ENCODE peak calls at places on chromosomes 13 and 19, in seven cellular contexts. X is upper lobe of left lung; Y is IMR-90; O is ascending aorta; P is body of pancreas; Q is aorta; W is CD8-positive, alpha-beta T cell. G is an unnamed sample. For H3K9me3, the result is how much of the 10 kb centered on the place peaks cover.

GRCh38 chr13:97372929-97373328 is 61.0 kb upstream of the RAP2A start:
- DNase-seq in X (no peak), Q (no peak), Y (no peak), P (no peak), W (no peak), O (no peak), G (no peak)

GRCh38 chr13:51562011-51562671 is 22.1 kb upstream of the WDFY2 start:
- DNase-seq in X (no peak), O (no peak), P (no peak), Y (no peak), Q (no peak), W (no peak), G (no peak)

GRCh38 chr13:21673592-21674270 is 2.9 kb downstream of the FGF9 start:
- DNase-seq in X (peak), Q (no peak), W (peak), Y (peak), O (no peak), P (peak), G (no peak)

GRCh38 chr19:12202250-12202649 is 39.4 kb downstream of the ZNF136 start:
- DNase-seq in P (peak), Q (no peak), W (peak), O (no peak), Y (no peak), X (no peak), G (no peak)

GRCh38 chr13:113903361-113903760 is 39.5 kb upstream of the GAS6 start:
- DNase-seq in O (peak), Y (peak), X (no peak), P (peak), Q (peak), W (no peak), G (peak)

GRCh38 chr13:41107104-41107571 is 25.5 kb downstream of the KBTBD6 start:
- DNase-seq in X (peak), O (no peak), W (no peak), P (no peak), Y (no peak), Q (no peak), G (no peak)

GRCh38 chr13:22061371-22061805 is 390.5 kb downstream of the FGF9 start:
- DNase-seq in Y (no peak), W (peak), X (peak), Q (no peak), P (no peak), O (no peak), G (no peak)

GRCh38 chr13:98413796-98414195 is 163.1 kb downstream of the STK24 start:
- DNase-seq in W (no peak), P (peak), Y (no peak), Q (no peak), O (no peak), X (no peak), G (no peak)

GRCh38 chr19:41864374-41864773 is 4.3 kb downstream of the RPS19 start:
- DNase-seq in Y (no peak), X (no peak), Q (no peak), W (no peak), O (no peak), P (no peak), G (no peak)

DNA sequence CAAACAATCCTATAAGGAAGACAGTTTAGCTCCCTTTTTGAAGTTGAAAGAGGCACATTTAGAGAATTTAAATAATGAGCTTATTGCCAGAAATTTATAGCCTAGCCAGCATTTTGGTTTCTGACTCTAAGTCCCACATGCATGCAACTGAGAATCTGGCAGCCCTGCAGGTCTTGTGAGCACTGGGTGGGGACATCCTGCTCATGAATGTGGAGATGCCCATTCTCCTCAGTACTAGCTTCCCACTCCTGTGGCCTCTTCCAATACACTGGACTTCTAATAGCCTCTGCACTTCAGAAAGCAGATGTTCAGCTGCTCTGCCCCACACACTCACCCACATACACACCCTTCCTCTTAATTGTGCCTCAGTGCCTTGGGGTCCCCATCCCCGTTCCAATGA is 80.2 kb upstream of the FREM2 start:
- DNase-seq in Y (no peak), O (no peak), P (no peak), X (no peak), W (no peak), Q (no peak), G (no peak)
- H3K27ac ChIP-seq in Y (no peak), O (no peak), P (no peak), X (no peak), W (no peak), Q (no peak), G (no peak)

DNA sequence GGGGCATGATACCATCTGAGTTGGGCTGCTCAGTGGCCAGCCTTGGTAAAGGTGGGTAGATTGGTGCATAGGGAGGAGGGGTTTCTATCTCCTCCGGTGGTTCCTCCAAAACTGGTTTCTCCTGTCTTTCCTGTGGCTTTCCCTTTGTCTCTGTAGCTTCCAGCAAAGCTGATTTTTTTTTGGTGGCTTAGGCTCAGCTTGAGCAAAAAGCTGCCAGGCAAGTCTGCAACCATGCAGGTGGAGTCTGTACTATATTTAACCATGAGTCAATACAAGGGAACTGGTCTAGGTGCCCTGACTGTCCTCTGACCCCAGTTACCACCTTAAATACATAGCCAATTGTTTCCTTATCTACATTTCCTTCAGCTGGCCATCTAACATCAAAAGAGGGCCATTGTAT is 64.0 kb upstream of the ZNF681 start:
- DNase-seq in Q (no peak), W (no peak), O (no peak), X (no peak), P (no peak), Y (no peak), G (no peak)
- H3K9me3 ChIP-seq in Q (under half), W (under half), O (half or more), X (half or more), P (under half), Y (under half), G (under half)

GRCh38 chr13:28719656-28720055 is 886 bp upstream of the SLC46A3 start:
- DNase-seq in Q (no peak), X (no peak), P (no peak), O (no peak), Y (peak), W (no peak), G (no peak)

GRCh38 chr13:28728642-28729041 is 9.9 kb upstream of the SLC46A3 start:
- DNase-seq in P (no peak), W (no peak), O (no peak), X (no peak), Y (no peak), Q (no peak), G (no peak)

GRCh38 chr13:28718538-28719226 is at the start of gene SLC46A3:
- DNase-seq in W (peak), X (peak), Y (peak), O (peak), P (peak), Q (peak), G (peak)

GRCh38 chr13:28719227-28719562 is 425 bp upstream of the SLC46A3 start:
- DNase-seq in Q (no peak), P (no peak), W (no peak), O (no peak), X (no peak), Y (no peak), G (no peak)

DNA sequence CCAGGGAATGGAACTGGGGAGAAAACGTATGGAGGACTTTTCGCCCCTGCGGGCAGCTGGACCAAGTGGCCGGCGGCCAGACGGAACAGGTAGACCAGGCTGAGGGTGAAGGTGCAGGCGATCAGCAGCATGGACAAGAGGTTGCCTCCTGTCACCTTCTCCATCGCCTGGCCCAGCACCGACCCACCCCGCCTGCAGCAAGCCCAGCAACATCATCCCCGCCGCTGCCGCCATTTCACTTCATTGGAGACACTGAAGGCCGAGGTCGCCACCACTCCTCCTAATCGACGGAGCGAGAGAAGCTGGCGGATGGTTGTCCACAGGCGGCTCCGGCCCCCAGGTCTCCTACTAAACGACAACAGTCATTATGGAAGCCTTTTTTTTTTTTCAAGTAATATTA is 5.0 kb upstream of the SLC46A3 start:
- DNase-seq in P (no peak), X (peak), Y (no peak), Q (no peak), W (no peak), O (no peak), G (no peak)
- H3K27ac ChIP-seq in P (no peak), X (no peak), Y (no peak), Q (no peak), W (no peak), O (no peak), G (no peak)

GRCh38 chr19:51971624-51972023 is 15.0 kb downstream of the ZNF350 start:
- DNase-seq in Y (peak), P (no peak), W (no peak), Q (no peak), X (no peak), O (no peak), G (no peak)
- H3K9me3 ChIP-seq in Y (half or more), P (half or more), W (half or more), Q (half or more), X (half or more), O (half or more), G (under half)